ENCODE peak calls at places on chromosomes 13 and 19, in ten cellular contexts. One of them, this sample, is unnamed. For H3K4me1 and H3K36me3, the result is how much of the 10 kb centered on the place peaks cover.

GRCh38 chr13:37288057-37288720 is 182.7 kb upstream of the CSNK1A1L start:
- DNase-seq in pancreas: no peak
- DNase-seq in gastrocnemius medialis: no peak
- DNase-seq in uterus: no peak
- DNase-seq in upper lobe of right lung: no peak
- DNase-seq in psoas muscle: no peak
- DNase-seq in GM23248: no peak
- DNase-seq in tibial artery: no peak
- DNase-seq in astrocyte: no peak
- DNase-seq in ovary: no peak
- DNase-seq in this sample: no peak

GRCh38 chr13:114313061-114313860 is 1.0 kb upstream of the CHAMP1 start:
- DNase-seq in pancreas: no peak
- DNase-seq in gastrocnemius medialis: no peak
- DNase-seq in uterus: no peak
- DNase-seq in upper lobe of right lung: no peak
- DNase-seq in psoas muscle: no peak
- DNase-seq in GM23248: peak
- DNase-seq in tibial artery: no peak
- DNase-seq in astrocyte: no peak
- DNase-seq in ovary: peak
- DNase-seq in this sample: no peak

GRCh38 chr13:30138511-30138910 is 168.8 kb downstream of the KATNAL1 start:
- DNase-seq in pancreas: no peak
- DNase-seq in gastrocnemius medialis: no peak
- DNase-seq in uterus: no peak
- DNase-seq in upper lobe of right lung: no peak
- DNase-seq in psoas muscle: no peak
- DNase-seq in GM23248: no peak
- DNase-seq in tibial artery: no peak
- DNase-seq in astrocyte: no peak
- DNase-seq in ovary: no peak
- DNase-seq in this sample: no peak

GRCh38 chr13:75319244-75319643 is 162.7 kb downstream of the TBC1D4 start:
- DNase-seq in pancreas: no peak
- DNase-seq in gastrocnemius medialis: peak
- DNase-seq in uterus: no peak
- DNase-seq in upper lobe of right lung: no peak
- DNase-seq in psoas muscle: no peak
- DNase-seq in GM23248: no peak
- DNase-seq in tibial artery: no peak
- DNase-seq in astrocyte: peak
- DNase-seq in ovary: no peak
- DNase-seq in this sample: no peak

GRCh38 chr13:59607780-59608233 is 555.9 kb downstream of the DIAPH3 start:
- DNase-seq in pancreas: no peak
- DNase-seq in gastrocnemius medialis: no peak
- DNase-seq in uterus: no peak
- DNase-seq in upper lobe of right lung: no peak
- DNase-seq in psoas muscle: no peak
- DNase-seq in GM23248: no peak
- DNase-seq in tibial artery: no peak
- DNase-seq in astrocyte: no peak
- DNase-seq in ovary: no peak
- DNase-seq in this sample: peak

GRCh38 chr13:74825170-74825948 is 656.6 kb downstream of the TBC1D4 start:
- DNase-seq in pancreas: no peak
- DNase-seq in gastrocnemius medialis: no peak
- DNase-seq in uterus: no peak
- DNase-seq in upper lobe of right lung: no peak
- DNase-seq in psoas muscle: no peak
- DNase-seq in GM23248: peak
- DNase-seq in tibial artery: no peak
- DNase-seq in astrocyte: peak
- DNase-seq in ovary: no peak
- DNase-seq in this sample: no peak

GRCh38 chr13:57353831-57354230 is 186.8 kb downstream of the PRR20E start:
- DNase-seq in pancreas: no peak
- DNase-seq in gastrocnemius medialis: no peak
- DNase-seq in uterus: no peak
- DNase-seq in upper lobe of right lung: no peak
- DNase-seq in psoas muscle: no peak
- DNase-seq in GM23248: no peak
- DNase-seq in tibial artery: no peak
- DNase-seq in astrocyte: no peak
- DNase-seq in ovary: no peak
- DNase-seq in this sample: no peak

GRCh38 chr13:21079761-21080730 is 18.7 kb upstream of the LATS2 start:
- DNase-seq in pancreas: no peak
- DNase-seq in gastrocnemius medialis: no peak
- DNase-seq in uterus: no peak
- DNase-seq in upper lobe of right lung: no peak
- DNase-seq in psoas muscle: no peak
- DNase-seq in GM23248: peak
- DNase-seq in tibial artery: peak
- DNase-seq in astrocyte: peak
- DNase-seq in ovary: no peak
- DNase-seq in this sample: no peak

GRCh38 chr13:110523838-110524237 is 37.7 kb downstream of the RAB20 start:
- DNase-seq in pancreas: no peak
- DNase-seq in gastrocnemius medialis: no peak
- DNase-seq in uterus: no peak
- DNase-seq in upper lobe of right lung: no peak
- DNase-seq in psoas muscle: no peak
- DNase-seq in GM23248: no peak
- DNase-seq in tibial artery: no peak
- DNase-seq in astrocyte: no peak
- DNase-seq in ovary: no peak
- DNase-seq in this sample: no peak

GRCh38 chr13:110521296-110521680 is 40.2 kb downstream of the RAB20 start:
- DNase-seq in pancreas: no peak
- DNase-seq in gastrocnemius medialis: no peak
- DNase-seq in uterus: no peak
- DNase-seq in upper lobe of right lung: no peak
- DNase-seq in psoas muscle: no peak
- DNase-seq in GM23248: peak
- DNase-seq in tibial artery: no peak
- DNase-seq in astrocyte: no peak
- DNase-seq in ovary: no peak
- DNase-seq in this sample: no peak

GRCh38 chr13:110524484-110525254 is 36.9 kb downstream of the RAB20 start:
- DNase-seq in pancreas: peak
- DNase-seq in gastrocnemius medialis: no peak
- DNase-seq in uterus: no peak
- DNase-seq in upper lobe of right lung: peak
- DNase-seq in psoas muscle: peak
- DNase-seq in GM23248: no peak
- DNase-seq in tibial artery: no peak
- DNase-seq in astrocyte: no peak
- DNase-seq in ovary: no peak
- DNase-seq in this sample: peak

GRCh38 chr13:110521946-110522345 is 39.6 kb downstream of the RAB20 start:
- DNase-seq in pancreas: no peak
- DNase-seq in gastrocnemius medialis: no peak
- DNase-seq in uterus: no peak
- DNase-seq in upper lobe of right lung: no peak
- DNase-seq in psoas muscle: no peak
- DNase-seq in GM23248: no peak
- DNase-seq in tibial artery: no peak
- DNase-seq in astrocyte: no peak
- DNase-seq in ovary: no peak
- DNase-seq in this sample: no peak

DNA sequence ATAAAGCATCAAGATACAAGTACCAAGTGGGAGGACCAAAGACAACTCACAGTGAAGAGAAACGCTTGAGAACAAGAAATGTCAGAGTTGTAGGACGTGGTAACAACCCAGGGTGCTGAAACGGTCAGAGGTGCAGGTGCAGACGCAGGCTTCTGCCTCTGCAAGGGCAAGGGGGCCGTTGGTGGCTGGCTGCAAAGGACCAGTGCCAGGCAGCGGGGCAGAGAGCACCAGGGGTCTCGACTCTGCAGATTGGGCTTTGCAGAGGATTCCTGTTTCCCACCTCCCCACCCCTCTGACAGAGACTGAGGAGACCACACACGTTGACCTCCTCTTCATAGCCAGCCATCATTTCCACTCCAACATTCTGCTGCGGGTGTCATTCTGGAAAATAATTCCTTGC is 38.3 kb downstream of the RAB20 start:
- DNase-seq in pancreas: no peak
- DNase-seq in gastrocnemius medialis: no peak
- DNase-seq in uterus: no peak
- DNase-seq in upper lobe of right lung: no peak
- DNase-seq in psoas muscle: no peak
- DNase-seq in GM23248: no peak
- DNase-seq in tibial artery: no peak
- DNase-seq in astrocyte: no peak
- DNase-seq in ovary: no peak
- DNase-seq in this sample: no peak
- H3K4me1 ChIP-seq in pancreas: under half
- H3K4me1 ChIP-seq in gastrocnemius medialis: under half
- H3K4me1 ChIP-seq in uterus: under half
- H3K4me1 ChIP-seq in upper lobe of right lung: half or more
- H3K4me1 ChIP-seq in psoas muscle: under half
- H3K4me1 ChIP-seq in GM23248: under half
- H3K4me1 ChIP-seq in tibial artery: half or more
- H3K4me1 ChIP-seq in astrocyte: under half
- H3K4me1 ChIP-seq in ovary: under half
- H3K4me1 ChIP-seq in this sample: under half

GRCh38 chr19:19120308-19121156 is 17.7 kb downstream of the TMEM161A start:
- DNase-seq in pancreas: peak
- DNase-seq in gastrocnemius medialis: no peak
- DNase-seq in uterus: peak
- DNase-seq in upper lobe of right lung: no peak
- DNase-seq in psoas muscle: peak
- DNase-seq in GM23248: peak
- DNase-seq in tibial artery: no peak
- DNase-seq in astrocyte: peak
- DNase-seq in ovary: peak
- DNase-seq in this sample: peak
- H3K36me3 ChIP-seq in pancreas: under half
- H3K36me3 ChIP-seq in gastrocnemius medialis: under half
- H3K36me3 ChIP-seq in uterus: under half
- H3K36me3 ChIP-seq in upper lobe of right lung: under half
- H3K36me3 ChIP-seq in psoas muscle: under half
- H3K36me3 ChIP-seq in GM23248: under half
- H3K36me3 ChIP-seq in tibial artery: under half
- H3K36me3 ChIP-seq in astrocyte: under half
- H3K36me3 ChIP-seq in ovary: under half
- H3K36me3 ChIP-seq in this sample: under half

GRCh38 chr19:5367530-5368133 is 27.0 kb upstream of the PTPRS start:
- DNase-seq in pancreas: no peak
- DNase-seq in gastrocnemius medialis: no peak
- DNase-seq in uterus: no peak
- DNase-seq in upper lobe of right lung: no peak
- DNase-seq in psoas muscle: no peak
- DNase-seq in GM23248: no peak
- DNase-seq in tibial artery: no peak
- DNase-seq in astrocyte: no peak
- DNase-seq in ovary: no peak
- DNase-seq in this sample: no peak

GRCh38 chr19:5369304-5369703 is 28.7 kb upstream of the PTPRS start:
- DNase-seq in pancreas: no peak
- DNase-seq in gastrocnemius medialis: no peak
- DNase-seq in uterus: no peak
- DNase-seq in upper lobe of right lung: no peak
- DNase-seq in psoas muscle: no peak
- DNase-seq in GM23248: no peak
- DNase-seq in tibial artery: no peak
- DNase-seq in astrocyte: no peak
- DNase-seq in ovary: no peak
- DNase-seq in this sample: no peak

GRCh38 chr19:5369962-5370367 is 29.4 kb upstream of the PTPRS start:
- DNase-seq in pancreas: peak
- DNase-seq in gastrocnemius medialis: no peak
- DNase-seq in uterus: peak
- DNase-seq in upper lobe of right lung: peak
- DNase-seq in psoas muscle: peak
- DNase-seq in GM23248: peak
- DNase-seq in tibial artery: no peak
- DNase-seq in astrocyte: no peak
- DNase-seq in ovary: no peak
- DNase-seq in this sample: peak

GRCh38 chr19:5364674-5365073 is 24.1 kb upstream of the PTPRS start:
- DNase-seq in pancreas: no peak
- DNase-seq in gastrocnemius medialis: no peak
- DNase-seq in uterus: no peak
- DNase-seq in upper lobe of right lung: no peak
- DNase-seq in psoas muscle: no peak
- DNase-seq in GM23248: no peak
- DNase-seq in tibial artery: no peak
- DNase-seq in astrocyte: no peak
- DNase-seq in ovary: no peak
- DNase-seq in this sample: no peak

GRCh38 chr19:5365905-5366304 is 25.3 kb upstream of the PTPRS start:
- DNase-seq in pancreas: no peak
- DNase-seq in gastrocnemius medialis: no peak
- DNase-seq in uterus: no peak
- DNase-seq in upper lobe of right lung: no peak
- DNase-seq in psoas muscle: no peak
- DNase-seq in GM23248: no peak
- DNase-seq in tibial artery: no peak
- DNase-seq in astrocyte: no peak
- DNase-seq in ovary: no peak
- DNase-seq in this sample: no peak
- H3K4me3 ChIP-seq in pancreas: no peak
- H3K4me3 ChIP-seq in gastrocnemius medialis: no peak
- H3K4me3 ChIP-seq in uterus: no peak
- H3K4me3 ChIP-seq in upper lobe of right lung: no peak
- H3K4me3 ChIP-seq in psoas muscle: no peak
- H3K4me3 ChIP-seq in GM23248: no peak
- H3K4me3 ChIP-seq in tibial artery: no peak
- H3K4me3 ChIP-seq in astrocyte: no peak
- H3K4me3 ChIP-seq in ovary: no peak
- H3K4me3 ChIP-seq in this sample: no peak

GRCh38 chr13:51524312-51524711 is 60.0 kb upstream of the WDFY2 start:
- DNase-seq in pancreas: no peak
- DNase-seq in gastrocnemius medialis: no peak
- DNase-seq in uterus: no peak
- DNase-seq in upper lobe of right lung: no peak
- DNase-seq in psoas muscle: no peak
- DNase-seq in GM23248: peak
- DNase-seq in tibial artery: no peak
- DNase-seq in astrocyte: no peak
- DNase-seq in ovary: no peak
- DNase-seq in this sample: no peak

GRCh38 chr13:51523082-51523518 is 61.2 kb upstream of the WDFY2 start:
- DNase-seq in pancreas: no peak
- DNase-seq in gastrocnemius medialis: no peak
- DNase-seq in uterus: peak
- DNase-seq in upper lobe of right lung: no peak
- DNase-seq in psoas muscle: no peak
- DNase-seq in GM23248: peak
- DNase-seq in tibial artery: peak
- DNase-seq in astrocyte: peak
- DNase-seq in ovary: no peak
- DNase-seq in this sample: no peak

GRCh38 chr13:51519839-51520238 is 64.4 kb upstream of the WDFY2 start:
- DNase-seq in pancreas: no peak
- DNase-seq in gastrocnemius medialis: no peak
- DNase-seq in uterus: no peak
- DNase-seq in upper lobe of right lung: no peak
- DNase-seq in psoas muscle: no peak
- DNase-seq in GM23248: peak
- DNase-seq in tibial artery: no peak
- DNase-seq in astrocyte: peak
- DNase-seq in ovary: no peak
- DNase-seq in this sample: no peak

GRCh38 chr13:51518847-51519246 is 65.4 kb upstream of the WDFY2 start:
- DNase-seq in pancreas: no peak
- DNase-seq in gastrocnemius medialis: no peak
- DNase-seq in uterus: no peak
- DNase-seq in upper lobe of right lung: no peak
- DNase-seq in psoas muscle: no peak
- DNase-seq in GM23248: peak
- DNase-seq in tibial artery: no peak
- DNase-seq in astrocyte: peak
- DNase-seq in ovary: no peak
- DNase-seq in this sample: no peak

GRCh38 chr13:51520524-51520923 is 63.7 kb upstream of the WDFY2 start:
- DNase-seq in pancreas: no peak
- DNase-seq in gastrocnemius medialis: no peak
- DNase-seq in uterus: no peak
- DNase-seq in upper lobe of right lung: no peak
- DNase-seq in psoas muscle: no peak
- DNase-seq in GM23248: peak
- DNase-seq in tibial artery: no peak
- DNase-seq in astrocyte: peak
- DNase-seq in ovary: no peak
- DNase-seq in this sample: no peak
- H3K4me1 ChIP-seq in pancreas: under half
- H3K4me1 ChIP-seq in gastrocnemius medialis: under half
- H3K4me1 ChIP-seq in uterus: under half
- H3K4me1 ChIP-seq in upper lobe of right lung: under half
- H3K4me1 ChIP-seq in psoas muscle: under half
- H3K4me1 ChIP-seq in GM23248: half or more
- H3K4me1 ChIP-seq in tibial artery: under half
- H3K4me1 ChIP-seq in astrocyte: under half
- H3K4me1 ChIP-seq in ovary: under half
- H3K4me1 ChIP-seq in this sample: under half